ENCODE peak calls at places on chromosomes 3 and 15, in four cellular contexts. P is tibial nerve, Q is foreskin fibroblast, J is Caco-2. S is an unnamed sample.

GRCh38 chr3:18438586-18438985 is 13.4 kb upstream of the SATB1 start:
- DNase-seq in P (no peak), Q (no peak), J (no peak), S (no peak)

GRCh38 chr3:135103913-135104312 is 308.9 kb downstream of the EPHB1 start:
- DNase-seq in P (no peak), Q (no peak), J (no peak), S (no peak)

GRCh38 chr15:70856884-70857546 is 3.1 kb upstream of the LARP6 start:
- DNase-seq in P (peak), Q (peak), J (peak), S (no peak)

GRCh38 chr3:156819842-156820686 is 6.1 kb upstream of the LEKR1 start:
- DNase-seq in P (no peak), Q (no peak), J (no peak), S (no peak)

GRCh38 chr3:24680214-24680967 is 185.7 kb upstream of the THRB start:
- DNase-seq in P (peak), Q (peak), J (peak), S (peak)

GRCh38 chr15:58396181-58396580 is 35.6 kb upstream of the LIPC start:
- DNase-seq in P (no peak), Q (peak), J (peak), S (no peak)

GRCh38 chr3:120420855-120421570 is 29.8 kb downstream of the FSTL1 start:
- DNase-seq in P (no peak), Q (peak), J (no peak), S (no peak)

GRCh38 chr3:126131881-126132750 is 48.2 kb upstream of the SLC41A3 start:
- DNase-seq in P (no peak), Q (no peak), J (no peak), S (peak)

GRCh38 chr3:182244222-182244971 is 532.7 kb downstream of the SOX2 start:
- DNase-seq in P (no peak), Q (no peak), J (no peak), S (no peak)

GRCh38 chr3:54746722-54747121 is 181.1 kb downstream of the LRTM1 start:
- DNase-seq in P (no peak), Q (no peak), J (no peak), S (no peak)

GRCh38 chr15:58503139-58504027 is 71.6 kb downstream of the LIPC start:
- DNase-seq in P (no peak), Q (no peak), J (no peak), S (no peak)

GRCh38 chr3:71018794-71019193 is 564.7 kb downstream of the FOXP1 start:
- DNase-seq in P (no peak), Q (no peak), J (no peak), S (no peak)

GRCh38 chr3:98259707-98260106 is 4.3 kb upstream of the OR5H6 start:
- DNase-seq in P (no peak), Q (no peak), J (peak), S (no peak)

GRCh38 chr15:37764733-37765191 is 169.7 kb upstream of the TMCO5A start:
- DNase-seq in P (peak), Q (peak), J (peak), S (no peak)

GRCh38 chr15:62610499-62610898 is 432.0 kb upstream of the TPM1 start:
- DNase-seq in P (no peak), Q (no peak), J (no peak), S (no peak)

GRCh38 chr15:57375827-57376694 is at the start of gene CGNL1:
- DNase-seq in P (no peak), Q (peak), J (peak), S (peak)

GRCh38 chr3:113054552-113054951 is 63.8 kb downstream of the GTPBP8 start:
- DNase-seq in P (no peak), Q (peak), J (no peak), S (no peak)

GRCh38 chr3:170679190-170679589 is 93.3 kb upstream of the SLC7A14 start:
- DNase-seq in P (no peak), Q (no peak), J (no peak), S (no peak)

GRCh38 chr15:67690936-67691335 is 134.4 kb upstream of the SKOR1 start:
- DNase-seq in P (no peak), Q (peak), J (no peak), S (no peak)

GRCh38 chr3:154176036-154176435 is 54.8 kb downstream of the ARHGEF26 start:
- DNase-seq in P (no peak), Q (peak), J (no peak), S (peak)

GRCh38 chr15:69086427-69087205 is 72.1 kb downstream of the NOX5 start:
- DNase-seq in P (no peak), Q (no peak), J (no peak), S (no peak)

GRCh38 chr15:90957105-90957790 is 2.6 kb downstream of the RCCD1 start:
- DNase-seq in P (no peak), Q (peak), J (no peak), S (no peak)

GRCh38 chr3:7368597-7368996 is 507.7 kb downstream of the GRM7 start:
- DNase-seq in P (no peak), Q (no peak), J (no peak), S (no peak)

GRCh38 chr15:58118272-58118671 is 19.9 kb upstream of the AQP9 start:
- DNase-seq in P (no peak), Q (no peak), J (no peak), S (no peak)

GRCh38 chr3:72318504-72319201 is 529.6 kb downstream of the SHQ1 start:
- DNase-seq in P (no peak), Q (no peak), J (no peak), S (no peak)

DNA sequence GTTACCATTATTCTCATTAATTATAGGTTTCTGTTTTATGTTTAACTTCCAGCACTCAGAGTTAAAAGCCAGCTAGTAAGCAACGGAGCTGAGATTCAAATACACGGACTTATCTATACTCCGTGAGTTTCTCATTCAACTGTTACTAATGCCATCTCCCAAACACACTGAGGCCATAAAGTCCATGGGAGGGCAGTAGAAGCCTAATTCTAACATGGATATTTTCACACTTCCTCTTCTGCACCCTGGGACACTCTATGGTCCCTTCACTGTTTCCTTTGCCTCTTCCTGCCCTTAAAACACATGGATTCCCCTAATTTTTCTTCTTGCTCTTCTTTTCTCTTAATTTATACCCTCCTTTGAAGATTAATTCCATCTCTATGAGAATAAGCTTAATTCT is 245.0 kb downstream of the KLF13 start:
- DNase-seq in P (no peak), Q (no peak), J (no peak), S (no peak)
- TF ChIP-seq CTCF in P (no peak), Q (no peak), J (no peak), S (no peak)

DNA sequence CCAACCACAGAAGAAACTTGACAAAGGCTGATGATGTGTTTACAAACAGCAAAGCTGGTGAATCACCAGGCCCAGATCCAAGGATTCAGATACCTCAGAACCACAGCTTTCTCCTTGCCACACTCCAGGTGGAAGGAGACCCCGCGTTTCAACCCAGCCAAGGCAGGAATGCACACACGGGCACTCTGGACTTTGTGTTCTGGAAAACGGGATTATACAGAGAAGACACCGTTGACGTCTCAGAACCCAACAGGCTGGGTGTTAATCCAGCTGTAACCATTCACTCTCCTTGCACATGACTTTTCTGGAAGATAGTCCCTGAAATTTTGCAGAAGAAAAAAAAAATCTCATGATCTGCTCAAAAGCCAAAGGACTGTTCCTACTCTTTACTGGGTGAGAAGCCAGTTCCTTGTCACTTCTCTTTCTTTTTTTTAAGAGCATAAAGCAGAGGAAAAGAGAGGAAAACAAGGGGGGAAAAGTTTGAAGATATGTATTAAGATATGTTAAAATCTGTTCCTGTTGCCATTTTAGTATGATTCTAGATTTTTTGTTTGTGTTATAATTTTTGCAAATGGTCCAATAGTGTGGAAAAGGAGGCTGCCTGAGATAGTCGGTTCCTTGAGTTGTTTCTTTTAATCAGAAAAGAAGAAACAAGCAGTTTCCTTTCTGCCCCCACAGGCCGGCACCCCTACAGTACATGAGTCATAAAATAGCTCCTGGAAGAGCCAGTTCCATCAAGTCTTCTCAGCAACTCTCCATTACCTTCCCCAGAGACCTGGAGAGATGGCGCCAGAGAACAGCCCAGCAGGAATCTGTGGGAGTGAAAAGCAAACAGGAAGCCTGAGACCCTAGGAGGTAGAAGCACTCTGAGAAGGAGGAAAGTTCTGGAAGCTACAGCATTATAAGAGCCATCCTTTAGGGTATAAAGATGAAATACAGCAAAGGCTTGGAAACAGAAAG is 73.1 kb downstream of the RORA start:
- DNase-seq in P (peak), Q (peak), J (no peak), S (no peak)
- TF ChIP-seq CTCF in P (no peak), Q (no peak), J (no peak), S (no peak)

DNA sequence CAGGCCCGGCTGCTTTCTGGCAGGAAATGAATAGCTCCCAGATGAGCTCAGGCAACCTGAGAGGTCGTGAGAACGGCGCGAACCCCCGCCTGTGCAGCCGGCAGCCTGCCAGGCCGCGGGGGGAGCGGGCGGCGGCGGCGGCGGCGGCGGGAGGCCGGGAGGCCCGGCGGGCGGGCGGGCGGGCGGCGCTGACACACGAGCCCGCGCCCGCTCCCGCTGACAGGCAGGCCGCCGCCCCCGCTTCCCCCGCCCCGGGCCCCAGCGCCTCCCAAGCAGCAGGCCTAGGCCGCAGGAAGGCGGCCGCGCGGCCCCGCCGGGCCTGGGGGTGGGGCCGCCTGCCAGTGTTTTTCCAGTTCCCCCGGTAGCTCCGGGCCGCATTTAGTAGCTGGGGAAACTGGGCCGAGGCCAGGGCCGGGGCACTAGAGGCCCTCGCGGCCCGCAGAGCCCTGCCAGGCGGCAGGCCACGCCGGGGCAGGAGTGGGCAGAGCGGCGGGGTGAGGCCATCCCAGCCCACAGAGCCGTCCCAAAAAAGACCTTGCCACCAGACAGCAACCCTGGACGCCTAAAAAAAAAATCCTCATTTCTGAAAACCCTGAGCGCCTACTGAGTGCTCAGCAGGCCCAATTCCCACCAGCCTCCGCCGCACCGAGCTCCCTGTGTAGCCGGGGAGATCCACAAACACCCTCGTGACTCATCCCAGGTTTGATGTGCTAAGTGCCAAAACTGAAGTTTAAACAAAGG is 5.6 kb downstream of the HES1 start:
- DNase-seq in P (peak), Q (peak), J (peak), S (peak)
- TF ChIP-seq CTCF in P (no peak), Q (no peak), J (peak), S (no peak)

DNA sequence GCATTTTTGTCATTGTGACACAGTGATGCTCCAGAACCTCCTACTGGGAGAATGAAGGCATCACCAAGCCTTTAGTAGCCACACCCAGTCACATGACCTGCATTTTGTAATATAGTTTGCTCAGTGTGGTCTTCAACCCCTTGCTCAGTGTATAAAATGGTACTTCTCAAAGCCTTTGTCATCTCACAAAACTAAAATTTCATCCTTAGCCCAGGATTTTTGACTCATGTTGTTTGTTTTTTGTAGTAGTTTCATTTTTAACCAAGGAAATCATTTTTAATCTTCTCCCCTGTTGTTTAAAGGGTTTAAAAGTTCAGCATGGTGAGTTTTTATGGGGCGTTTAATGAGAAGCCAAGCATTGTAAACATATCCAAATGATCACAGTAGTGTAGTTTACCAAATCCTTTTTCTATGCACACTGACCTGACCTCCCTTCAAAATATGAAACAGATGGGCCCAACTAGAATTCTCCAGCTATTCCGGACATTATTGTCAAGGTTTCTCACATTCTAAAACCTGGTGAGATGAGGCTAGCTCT is 123.5 kb upstream of the IL12A start:
- DNase-seq in P (no peak), Q (peak), J (no peak), S (no peak)
- TF ChIP-seq CTCF in P (no peak), Q (no peak), J (no peak), S (no peak)

GRCh38 chr3:13120246-13120927 is 47.2 kb upstream of the IQSEC1 start:
- DNase-seq in P (no peak), Q (no peak), J (no peak), S (no peak)

GRCh38 chr3:13123266-13123665 is 50.0 kb upstream of the IQSEC1 start:
- DNase-seq in P (no peak), Q (no peak), J (no peak), S (no peak)

GRCh38 chr3:13120928-13121552 is 47.8 kb upstream of the IQSEC1 start:
- DNase-seq in P (no peak), Q (no peak), J (no peak), S (no peak)

GRCh38 chr3:13122101-13123055 is 49.1 kb upstream of the IQSEC1 start:
- DNase-seq in P (no peak), Q (no peak), J (no peak), S (no peak)

DNA sequence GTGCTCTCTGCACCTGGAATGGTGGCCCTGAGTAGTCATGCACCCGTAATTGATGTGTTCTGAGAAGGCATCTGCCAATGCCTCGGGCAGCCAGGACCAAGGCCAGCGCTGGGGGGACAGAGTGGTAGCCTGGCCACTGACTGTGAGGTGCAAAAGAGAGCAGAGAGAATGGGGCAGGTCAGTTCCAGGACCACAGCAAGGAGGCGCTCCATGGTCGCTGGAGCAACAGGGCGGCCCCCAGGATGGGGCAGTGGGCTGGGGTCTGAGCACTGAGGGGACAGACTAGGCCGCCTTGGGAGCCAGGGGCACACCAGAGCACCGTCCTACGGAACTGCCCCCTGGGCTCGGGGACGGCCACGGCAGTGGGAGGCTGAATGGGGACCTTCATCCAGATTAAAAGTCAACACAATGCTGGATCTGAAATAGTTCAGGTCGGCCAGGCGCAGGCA is 48.3 kb upstream of the IQSEC1 start:
- DNase-seq in P (no peak), Q (no peak), J (no peak), S (no peak)
- TF ChIP-seq CTCF in P (no peak), Q (no peak), J (no peak), S (no peak)

GRCh38 chr15:75367913-75368688 is at the start of gene MAN2C1:
- DNase-seq in P (peak), Q (peak), J (peak), S (peak)
- TF ChIP-seq CTCF in P (peak), Q (peak), J (peak), S (no peak)

GRCh38 chr3:56303508-56303907 is 164.8 kb downstream of the ERC2 start:
- DNase-seq in P (no peak), Q (peak), J (peak), S (no peak)
- TF ChIP-seq CTCF in P (peak), Q (peak), J (peak), S (no peak)

DNA sequence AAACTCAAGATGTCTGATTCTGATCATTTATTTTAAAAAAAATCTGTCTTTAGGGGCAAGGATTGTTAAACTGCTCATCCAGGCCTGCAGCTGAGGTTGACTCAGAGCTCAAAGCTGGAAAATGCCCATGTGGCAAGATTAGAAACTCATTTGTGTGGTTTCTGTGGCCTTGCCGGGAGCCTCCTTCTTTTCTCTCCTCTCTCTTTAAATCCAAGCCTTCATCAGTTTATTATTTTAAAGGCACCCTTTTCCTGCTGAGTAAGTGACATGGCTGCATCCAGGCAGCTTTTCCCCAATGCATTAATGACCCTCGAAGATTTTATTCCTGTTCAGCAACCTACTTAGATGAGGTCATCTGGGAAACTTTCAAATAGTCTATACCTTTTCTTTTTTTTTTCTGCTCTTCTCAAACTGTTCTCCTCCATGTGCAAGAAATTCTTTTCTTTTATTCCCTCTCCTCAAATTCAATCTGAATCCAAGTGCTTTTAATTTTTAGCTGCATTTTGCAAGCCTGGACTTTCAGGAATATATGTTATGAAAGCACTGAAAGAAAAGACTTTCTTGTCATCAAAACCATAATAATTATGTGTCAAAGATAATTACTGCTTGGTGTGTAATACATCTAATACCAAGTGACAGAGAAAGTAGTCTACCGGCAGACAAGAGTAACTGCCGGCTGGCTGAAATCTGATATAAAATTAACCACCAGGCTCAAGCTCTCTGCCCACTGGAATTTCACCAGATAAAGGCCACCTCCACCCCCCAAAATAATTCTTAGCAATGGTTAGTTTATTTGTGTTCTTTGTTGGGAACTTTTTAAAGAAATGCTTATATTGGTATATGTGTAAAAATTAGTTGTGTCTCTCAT is 221.1 kb upstream of the CDIN1 start:
- DNase-seq in P (no peak), Q (peak), J (no peak), S (no peak)
- TF ChIP-seq CTCF in P (no peak), Q (no peak), J (no peak), S (no peak)

S was measured in mesothelial cell of epicardium.